ENCODE peak calls at places on chromosomes 6 and 20, in five cellular contexts. U is stimulated activated CD4-positive, alpha-beta T cell treated with anti-CD3 and anti-CD28 coated beads, Interleukin-4, amount 100 ng/mL, for 4 hours; E is activated T-helper 1 cell treated with anti-CD3 and anti-CD28 coated beads, Interleukin-2, amount 50 U/mL, for 16 hours; S is right cardiac atrium; H is RCC 7860. D is an unnamed sample.

GRCh38 chr20:48155231-48155630 is 369.9 kb upstream of the SULF2 start:
- DNase-seq in H (no peak), S (no peak), E (no peak), U (no peak), D (no peak)

GRCh38 chr20:47502801-47503239 is 1.1 kb downstream of the NCOA3 start:
- DNase-seq in E (no peak), S (no peak), H (no peak), U (no peak), D (no peak)

GRCh38 chr6:150967381-150967780 is 101.9 kb downstream of the MTHFD1L start:
- DNase-seq in H (no peak), S (no peak), E (no peak), U (no peak), D (no peak)

GRCh38 chr6:160420253-160420968 is 72.2 kb downstream of the SLC22A3 start:
- DNase-seq in E (no peak), H (no peak), U (no peak), S (no peak), D (no peak)

GRCh38 chr20:20360464-20360863 is 7.4 kb upstream of the INSM1 start:
- DNase-seq in E (no peak), S (peak), U (peak), H (peak), D (no peak)

GRCh38 chr6:36956111-36956820 is 1.7 kb downstream of the PI16 start:
- DNase-seq in U (no peak), H (no peak), E (no peak), S (peak), D (no peak)

GRCh38 chr6:168007592-168008338 is 10.3 kb downstream of the KIF25 start:
- DNase-seq in E (no peak), S (no peak), H (peak), U (no peak), D (no peak)

GRCh38 chr20:22499475-22500174 is 84.7 kb downstream of the FOXA2 start:
- DNase-seq in H (no peak), U (no peak), S (no peak), E (no peak), D (no peak)

GRCh38 chr6:156883497-156884252 is 106.5 kb downstream of the ARID1B start:
- DNase-seq in S (no peak), E (no peak), U (peak), H (no peak), D (no peak)

GRCh38 chr6:91781946-91782345 is 1195.1 kb upstream of the MAP3K7 start:
- DNase-seq in H (no peak), S (no peak), U (no peak), E (no peak), D (no peak)

GRCh38 chr20:62494537-62494936 is 18.7 kb upstream of the GATA5 start:
- DNase-seq in S (no peak), E (no peak), U (no peak), H (no peak), D (no peak)

GRCh38 chr6:139962663-139963314 is 588.3 kb upstream of the CITED2 start:
- DNase-seq in S (no peak), H (no peak), U (no peak), E (no peak), D (no peak)

GRCh38 chr20:11581271-11581670 is 336.4 kb upstream of the BTBD3 start:
- DNase-seq in U (no peak), H (no peak), E (no peak), S (no peak), D (no peak)

GRCh38 chr6:85404497-85405174 is 45.2 kb upstream of the NT5E start:
- DNase-seq in H (peak), E (no peak), S (peak), U (no peak), D (no peak)

GRCh38 chr20:12775041-12775440 is 233.7 kb upstream of the SPTLC3 start:
- DNase-seq in S (no peak), H (no peak), E (no peak), U (no peak), D (no peak)

GRCh38 chr20:41005361-41005729 is 23.3 kb upstream of the TOP1 start:
- DNase-seq in S (peak), U (no peak), E (no peak), H (peak), D (peak)

GRCh38 chr6:157760589-157761330 is 62.3 kb upstream of the SNX9 start:
- DNase-seq in U (no peak), S (no peak), H (peak), E (no peak), D (no peak)

GRCh38 chr6:33430991-33431879 is 11.4 kb downstream of the SYNGAP1 start:
- DNase-seq in E (peak), S (peak), U (peak), H (peak), D (peak)

GRCh38 chr6:18154507-18155272 is at the start of gene TPMT:
- DNase-seq in H (no peak), E (no peak), U (no peak), S (peak), D (no peak)

D was measured in Right ventricle myocardium inferior.